ENCODE peak calls at places on chromosomes 5 and 9, in nine cellular contexts. O, G, Y, S, M, Z, V, W and I are unnamed samples.

GRCh38 chr5:99000221-99000620 is 71.4 kb upstream of the CHD1 start:
- DNase-seq in G (no peak), Y (no peak), Z (no peak), M (no peak), O (no peak), W (no peak), V (no peak), S (no peak), I (no peak)

GRCh38 chr5:83957188-83957587 is 236.5 kb upstream of the HAPLN1 start:
- DNase-seq in W (no peak), M (no peak), S (no peak), G (no peak), V (no peak), Y (no peak), O (no peak), Z (no peak), I (no peak)

GRCh38 chr5:6504677-6505414 is 56.2 kb downstream of the UBE2QL1 start:
- DNase-seq in M (no peak), O (no peak), Y (no peak), V (no peak), Z (no peak), W (no peak), G (peak), S (no peak), I (no peak)

GRCh38 chr5:71537681-71538080 is 49.5 kb upstream of the MCCC2 start:
- DNase-seq in O (no peak), S (no peak), V (no peak), G (no peak), Y (no peak), M (no peak), Z (no peak), W (no peak), I (no peak)

GRCh38 chr9:128152133-128152780 is 3.0 kb downstream of the LCN2 start:
- DNase-seq in V (no peak), S (no peak), G (no peak), Z (no peak), Y (no peak), W (peak), M (no peak), O (peak), I (no peak)

GRCh38 chr5:107285772-107286171 is 385.0 kb downstream of the EFNA5 start:
- DNase-seq in Y (no peak), W (no peak), Z (no peak), G (no peak), M (no peak), V (no peak), S (no peak), O (no peak), I (no peak)

GRCh38 chr5:114789773-114790402 is 379.8 kb downstream of the TRIM36 start:
- DNase-seq in S (no peak), W (no peak), O (no peak), M (no peak), G (no peak), Y (no peak), V (no peak), Z (peak), I (no peak)

GRCh38 chr9:136047076-136047774 is 47.9 kb downstream of the NACC2 start:
- DNase-seq in S (no peak), Y (peak), V (no peak), O (peak), W (no peak), Z (no peak), M (no peak), G (no peak), I (no peak)

GRCh38 chr5:134526483-134527155 is 1.1 kb downstream of the JADE2 start:
- DNase-seq in O (peak), W (peak), G (peak), Z (peak), M (peak), Y (peak), S (peak), V (peak), I (no peak)

GRCh38 chr5:134523543-134524136 is 1.8 kb upstream of the JADE2 start:
- DNase-seq in V (no peak), O (no peak), G (no peak), Y (no peak), Z (peak), M (no peak), W (no peak), S (no peak), I (no peak)

GRCh38 chr5:134524219-134524825 is 1.1 kb upstream of the JADE2 start:
- DNase-seq in W (peak), G (peak), V (peak), Y (peak), O (peak), Z (peak), S (peak), M (peak), I (no peak)

GRCh38 chr5:134525687-134526482 is 415 bp downstream of the JADE2 start:
- DNase-seq in Z (peak), V (peak), W (peak), S (no peak), O (peak), G (peak), M (no peak), Y (peak), I (no peak)

DNA sequence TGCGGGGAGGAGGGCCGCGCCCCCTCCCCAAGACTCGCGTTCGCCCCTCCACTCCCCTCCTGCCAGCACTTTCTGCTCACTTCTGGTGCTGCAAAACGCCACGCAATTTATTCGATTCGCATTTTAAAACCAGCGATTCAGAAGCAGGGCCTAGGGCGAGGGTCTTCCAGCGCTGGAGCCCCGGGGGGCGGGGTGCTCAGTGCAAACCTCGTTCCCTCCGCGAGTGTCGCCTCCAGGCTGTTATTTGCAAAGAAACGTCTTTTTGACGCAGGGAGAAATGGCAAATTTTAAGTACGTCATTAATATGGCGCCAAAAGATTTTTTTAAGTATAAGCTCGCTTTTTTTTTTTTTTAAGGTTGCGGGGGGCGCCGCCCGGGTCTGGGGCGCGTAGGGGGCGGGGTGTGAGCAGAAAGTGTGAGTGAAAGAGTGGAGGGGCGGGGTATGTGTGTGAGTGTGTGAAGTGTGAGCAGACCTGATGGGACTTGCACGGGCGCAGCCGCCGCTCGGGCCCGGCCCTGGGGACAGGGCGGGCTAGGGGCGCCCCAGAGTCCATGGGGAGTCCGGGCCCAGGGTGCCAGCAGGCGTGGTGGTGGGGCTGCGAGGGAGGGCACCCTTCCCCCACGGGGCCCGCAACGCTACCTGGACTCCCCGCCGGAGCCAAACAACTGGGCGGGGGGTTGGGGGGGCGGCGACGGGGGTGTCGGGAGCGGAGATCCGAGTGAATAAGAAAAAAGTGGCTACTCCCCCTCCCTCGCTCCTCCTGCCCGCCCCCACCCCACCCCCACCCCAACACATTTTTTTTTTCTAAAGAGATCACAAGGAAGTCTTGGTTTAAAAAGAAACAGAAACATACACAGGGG is at the start of gene JADE2:
- DNase-seq in Z (peak), Y (peak), M (peak), W (peak), O (peak), V (peak), G (peak), S (no peak), I (no peak)
- TF ChIP-seq POLR2A in Z (peak), Y (peak), M (peak), W (no peak), O (peak), V (peak), G (peak), S (no peak), I (peak)

GRCh38 chr5:111744455-111744854 is 12.5 kb downstream of the NREP start:
- DNase-seq in W (no peak), V (no peak), M (no peak), S (no peak), Y (no peak), G (no peak), O (no peak), Z (no peak), I (no peak)

GRCh38 chr5:111743521-111743920 is 13.5 kb downstream of the NREP start:
- DNase-seq in S (no peak), V (no peak), M (no peak), Z (no peak), Y (no peak), O (no peak), G (no peak), W (no peak), I (no peak)

GRCh38 chr5:111745075-111745474 is 11.9 kb downstream of the NREP start:
- DNase-seq in V (no peak), M (no peak), G (no peak), W (no peak), Y (no peak), O (no peak), Z (no peak), S (no peak), I (no peak)

GRCh38 chr5:111742595-111742994 is 14.4 kb downstream of the NREP start:
- DNase-seq in W (no peak), G (no peak), O (no peak), Z (no peak), M (no peak), S (no peak), Y (no peak), V (peak), I (no peak)

GRCh38 chr5:111743993-111744392 is 13.0 kb downstream of the NREP start:
- DNase-seq in M (no peak), Z (no peak), S (no peak), O (no peak), G (no peak), W (no peak), Y (no peak), V (no peak), I (no peak)
- TF ChIP-seq POLR2A in M (no peak), Z (no peak), S (no peak), O (no peak), G (no peak), W (no peak), Y (no peak), V (no peak), I (no peak)

GRCh38 chr9:112333639-112334318 is 360 bp upstream of the PTBP3 start:
- DNase-seq in M (peak), V (peak), W (peak), O (peak), Y (peak), S (peak), Z (peak), G (peak), I (no peak)
- TF ChIP-seq POLR2A in M (no peak), V (no peak), W (no peak), O (peak), Y (no peak), S (no peak), Z (no peak), G (no peak), I (peak)

GRCh38 chr5:142437563-142437962 is 112.7 kb upstream of the SPRY4 start:
- DNase-seq in S (no peak), Y (no peak), Z (no peak), G (no peak), O (no peak), V (no peak), W (no peak), M (no peak), I (no peak)
- TF ChIP-seq POLR2A in S (no peak), Y (no peak), Z (no peak), G (no peak), O (no peak), V (no peak), W (no peak), M (no peak), I (no peak)

DNA sequence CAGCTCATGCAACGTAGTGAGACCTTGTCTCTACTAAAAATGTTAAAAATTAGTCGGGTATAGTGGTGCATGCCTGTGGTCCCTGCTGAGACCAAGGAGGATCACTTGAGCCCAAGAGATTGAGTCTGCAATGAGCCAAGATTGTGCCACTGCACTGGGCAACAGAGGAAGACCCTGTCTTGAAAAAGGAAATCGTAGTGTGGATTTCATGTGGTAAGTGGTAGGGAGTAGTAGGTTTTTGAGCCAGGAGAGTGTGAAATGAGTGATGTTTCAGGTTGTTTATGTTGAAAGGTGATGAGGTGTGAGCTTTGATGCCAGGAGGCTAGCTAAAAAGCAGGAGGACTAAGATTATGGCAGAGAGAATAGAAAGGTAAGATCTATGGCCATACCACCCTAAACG is 5.9 kb downstream of the MATR3 start:
- DNase-seq in M (no peak), W (no peak), G (no peak), S (no peak), V (no peak), Y (no peak), Z (no peak), O (no peak), I (no peak)
- TF ChIP-seq POLR2A in M (no peak), W (no peak), G (no peak), S (no peak), V (no peak), Y (no peak), Z (no peak), O (no peak), I (no peak)